ENCODE peak calls at places on chromosomes 11 and 22, in eight cellular contexts. One of them, this sample, is unnamed.

GRCh38 chr22:20610243-20610686 is 102.9 kb downstream of the MED15 start:
- DNase-seq in adipocyte: no peak
- DNase-seq in activated T-helper 9 cell treated with anti-CD3 and anti-CD28 coated beads, Interleukin-2, amount 50 U/mL, for 16 hours: no peak
- DNase-seq in astrocyte of the spinal cord: no peak
- DNase-seq in IMR-90: no peak
- DNase-seq in renal cortical epithelial cell: no peak
- DNase-seq in WTC11: no peak
- DNase-seq in endothelial cell: no peak
- DNase-seq in this sample: no peak

GRCh38 chr11:62141111-62142042 is 17.6 kb downstream of the INCENP start:
- DNase-seq in IMR-90: no peak
- DNase-seq in WTC11: no peak
- DNase-seq in adipocyte: no peak
- DNase-seq in activated T-helper 9 cell treated with anti-CD3 and anti-CD28 coated beads, Interleukin-2, amount 50 U/mL, for 16 hours: no peak
- DNase-seq in renal cortical epithelial cell: no peak
- DNase-seq in astrocyte of the spinal cord: no peak
- DNase-seq in endothelial cell: no peak
- DNase-seq in this sample: no peak

GRCh38 chr11:57604289-57605010 is 7.0 kb downstream of the SERPING1 start:
- DNase-seq in IMR-90: no peak
- DNase-seq in WTC11: no peak
- DNase-seq in renal cortical epithelial cell: no peak
- DNase-seq in adipocyte: no peak
- DNase-seq in endothelial cell: peak; percentile 9
- DNase-seq in activated T-helper 9 cell treated with anti-CD3 and anti-CD28 coated beads, Interleukin-2, amount 50 U/mL, for 16 hours: no peak
- DNase-seq in astrocyte of the spinal cord: no peak
- DNase-seq in this sample: no peak

GRCh38 chr22:27088026-27088425 is 430.6 kb downstream of the MIAT start:
- DNase-seq in activated T-helper 9 cell treated with anti-CD3 and anti-CD28 coated beads, Interleukin-2, amount 50 U/mL, for 16 hours: no peak
- DNase-seq in endothelial cell: no peak
- DNase-seq in renal cortical epithelial cell: peak; percentile 30
- DNase-seq in IMR-90: peak; percentile 39
- DNase-seq in WTC11: no peak
- DNase-seq in adipocyte: peak; percentile 15
- DNase-seq in astrocyte of the spinal cord: peak; percentile 45
- DNase-seq in this sample: no peak

GRCh38 chr11:75189911-75190310 is 39.0 kb downstream of the SLCO2B1 start:
- DNase-seq in astrocyte of the spinal cord: no peak
- DNase-seq in activated T-helper 9 cell treated with anti-CD3 and anti-CD28 coated beads, Interleukin-2, amount 50 U/mL, for 16 hours: no peak
- DNase-seq in renal cortical epithelial cell: no peak
- DNase-seq in WTC11: no peak
- DNase-seq in endothelial cell: no peak
- DNase-seq in adipocyte: no peak
- DNase-seq in IMR-90: no peak
- DNase-seq in this sample: no peak

GRCh38 chr11:112439614-112440013 is 179.0 kb upstream of the PLET1 start:
- DNase-seq in activated T-helper 9 cell treated with anti-CD3 and anti-CD28 coated beads, Interleukin-2, amount 50 U/mL, for 16 hours: no peak
- DNase-seq in adipocyte: no peak
- DNase-seq in renal cortical epithelial cell: no peak
- DNase-seq in WTC11: no peak
- DNase-seq in IMR-90: no peak
- DNase-seq in astrocyte of the spinal cord: no peak
- DNase-seq in endothelial cell: no peak
- DNase-seq in this sample: no peak

GRCh38 chr11:70737816-70738630 is 339.7 kb downstream of the CTTN start:
- DNase-seq in adipocyte: no peak
- DNase-seq in renal cortical epithelial cell: no peak
- DNase-seq in activated T-helper 9 cell treated with anti-CD3 and anti-CD28 coated beads, Interleukin-2, amount 50 U/mL, for 16 hours: no peak
- DNase-seq in IMR-90: no peak
- DNase-seq in astrocyte of the spinal cord: no peak
- DNase-seq in endothelial cell: no peak
- DNase-seq in WTC11: no peak
- DNase-seq in this sample: no peak

GRCh38 chr11:2537010-2537695 is 92.3 kb downstream of the KCNQ1 start:
- DNase-seq in WTC11: no peak
- DNase-seq in astrocyte of the spinal cord: no peak
- DNase-seq in renal cortical epithelial cell: no peak
- DNase-seq in endothelial cell: no peak
- DNase-seq in adipocyte: no peak
- DNase-seq in activated T-helper 9 cell treated with anti-CD3 and anti-CD28 coated beads, Interleukin-2, amount 50 U/mL, for 16 hours: no peak
- DNase-seq in IMR-90: no peak
- DNase-seq in this sample: no peak

GRCh38 chr11:12045914-12046635 is 37.6 kb upstream of the DKK3 start:
- DNase-seq in IMR-90: peak; percentile 39
- DNase-seq in renal cortical epithelial cell: no peak
- DNase-seq in astrocyte of the spinal cord: no peak
- DNase-seq in WTC11: no peak
- DNase-seq in activated T-helper 9 cell treated with anti-CD3 and anti-CD28 coated beads, Interleukin-2, amount 50 U/mL, for 16 hours: no peak
- DNase-seq in endothelial cell: no peak
- DNase-seq in adipocyte: no peak
- DNase-seq in this sample: no peak

GRCh38 chr11:44833869-44834452 is 107.2 kb downstream of the TSPAN18 start:
- DNase-seq in adipocyte: no peak
- DNase-seq in astrocyte of the spinal cord: no peak
- DNase-seq in IMR-90: no peak
- DNase-seq in renal cortical epithelial cell: no peak
- DNase-seq in WTC11: no peak
- DNase-seq in activated T-helper 9 cell treated with anti-CD3 and anti-CD28 coated beads, Interleukin-2, amount 50 U/mL, for 16 hours: no peak
- DNase-seq in endothelial cell: no peak
- DNase-seq in this sample: peak; percentile 90

GRCh38 chr11:86122773-86123172 is 53.9 kb upstream of the PICALM start:
- DNase-seq in renal cortical epithelial cell: no peak
- DNase-seq in WTC11: no peak
- DNase-seq in adipocyte: no peak
- DNase-seq in activated T-helper 9 cell treated with anti-CD3 and anti-CD28 coated beads, Interleukin-2, amount 50 U/mL, for 16 hours: no peak
- DNase-seq in astrocyte of the spinal cord: no peak
- DNase-seq in IMR-90: no peak
- DNase-seq in endothelial cell: no peak
- DNase-seq in this sample: no peak

GRCh38 chr11:106482920-106483761 is 405.7 kb downstream of the AASDHPPT start:
- DNase-seq in astrocyte of the spinal cord: peak; percentile 85
- DNase-seq in IMR-90: peak; percentile 84
- DNase-seq in endothelial cell: no peak
- DNase-seq in WTC11: no peak
- DNase-seq in renal cortical epithelial cell: peak; percentile 84
- DNase-seq in activated T-helper 9 cell treated with anti-CD3 and anti-CD28 coated beads, Interleukin-2, amount 50 U/mL, for 16 hours: no peak
- DNase-seq in adipocyte: peak; percentile 52
- DNase-seq in this sample: peak; percentile 37